ENCODE peak calls at places on chromosomes 13 and 19, in seven cellular contexts. V is epithelial cell of esophagus, M is choroid plexus epithelial cell, X is upper lobe of right lung, T is tibial artery, Z is MM.1S, S is cardiac fibroblast. G is an unnamed sample.

GRCh38 chr13:41978007-41978406 is 17.1 kb upstream of the VWA8 start:
- DNase-seq in Z (peak), X (no peak), V (no peak), M (no peak), S (no peak), T (no peak), G (no peak)

GRCh38 chr13:46516624-46517318 is 36.2 kb upstream of the LRCH1 start:
- DNase-seq in Z (no peak), M (no peak), V (no peak), X (no peak), T (no peak), S (peak), G (peak)

GRCh38 chr13:37383066-37383465 is 215.5 kb downstream of the POSTN start:
- DNase-seq in V (no peak), M (no peak), Z (no peak), T (no peak), S (no peak), X (no peak), G (no peak)

GRCh38 chr13:108572782-108573211 is 56.6 kb upstream of the MYO16 start:
- DNase-seq in S (no peak), Z (no peak), X (no peak), V (peak), M (no peak), T (no peak), G (peak)

GRCh38 chr13:107208889-107209288 is 641.0 kb upstream of the ARGLU1 start:
- DNase-seq in X (no peak), S (no peak), M (no peak), Z (no peak), V (no peak), T (no peak), G (no peak)

GRCh38 chr13:28321751-28322150 is 173.2 kb downstream of the FLT1 start:
- DNase-seq in M (peak), Z (no peak), T (no peak), X (no peak), S (no peak), V (no peak), G (peak)

GRCh38 chr13:111156421-111156820 is 41.3 kb downstream of the ARHGEF7 start:
- DNase-seq in V (no peak), Z (no peak), X (no peak), T (no peak), M (no peak), S (peak), G (no peak)

GRCh38 chr19:6712231-6712630 is 8.2 kb downstream of the C3 start:
- DNase-seq in T (no peak), M (no peak), V (no peak), S (no peak), X (no peak), Z (no peak), G (no peak)

GRCh38 chr13:93218583-93218982 is 8.0 kb upstream of the GPC6 start:
- DNase-seq in Z (no peak), V (no peak), X (no peak), T (no peak), S (no peak), M (no peak), G (peak)

GRCh38 chr19:31285744-31286143 is 63.5 kb downstream of the TSHZ3 start:
- DNase-seq in Z (no peak), X (peak), T (no peak), V (no peak), M (peak), S (peak), G (peak)

GRCh38 chr19:48945415-48945814 is 9.3 kb upstream of the BAX start:
- DNase-seq in X (no peak), T (no peak), V (no peak), M (no peak), Z (no peak), S (no peak), G (no peak)

GRCh38 chr13:27534108-27534975 is 84.0 kb upstream of the MTIF3 start:
- DNase-seq in V (no peak), Z (no peak), T (no peak), S (no peak), X (no peak), M (no peak), G (no peak)

GRCh38 chr13:112013665-112014064 is 53.3 kb upstream of the SOX1 start:
- DNase-seq in M (no peak), T (no peak), X (no peak), Z (no peak), V (no peak), S (no peak), G (no peak)

GRCh38 chr19:28493881-28494280 is 719.1 kb downstream of the UQCRFS1 start:
- DNase-seq in Z (no peak), M (no peak), S (no peak), T (no peak), X (no peak), V (no peak), G (no peak)

GRCh38 chr19:1069009-1069779 is 2.2 kb downstream of the ARHGAP45 start:
- DNase-seq in S (no peak), X (peak), T (peak), M (no peak), Z (peak), V (no peak), G (no peak)

GRCh38 chr13:50290186-50290585 is 274.9 kb downstream of the KCNRG start:
- DNase-seq in M (no peak), V (no peak), T (no peak), S (no peak), Z (no peak), X (no peak), G (no peak)

GRCh38 chr13:25675060-25675459 is 303.3 kb downstream of the ATP8A2 start:
- DNase-seq in S (no peak), M (no peak), X (no peak), T (no peak), Z (no peak), V (no peak), G (no peak)

GRCh38 chr13:41352935-41353801 is 42.1 kb downstream of the NAA16 start:
- DNase-seq in T (no peak), Z (peak), V (peak), M (peak), S (peak), X (no peak), G (peak)

GRCh38 chr13:20984879-20985278 is 76.5 kb downstream of the LATS2 start:
- DNase-seq in M (peak), Z (no peak), X (no peak), V (no peak), S (no peak), T (no peak), G (no peak)

GRCh38 chr13:31073859-31074718 is 87.6 kb downstream of the HSPH1 start:
- DNase-seq in T (no peak), S (peak), M (peak), X (no peak), V (peak), Z (peak), G (peak)

GRCh38 chr13:96650301-96650886 is 343.9 kb downstream of the OXGR1 start:
- DNase-seq in T (no peak), M (peak), V (peak), X (no peak), Z (peak), S (peak), G (peak)

GRCh38 chr19:28882818-28883217 is 330.1 kb downstream of the UQCRFS1 start:
- DNase-seq in V (no peak), Z (no peak), M (no peak), S (no peak), X (no peak), T (no peak), G (no peak)

GRCh38 chr13:40232321-40232720 is 434.1 kb downstream of the FOXO1 start:
- DNase-seq in M (no peak), X (no peak), V (no peak), T (no peak), Z (no peak), S (no peak), G (no peak)

GRCh38 chr19:15488489-15489226 is 9.4 kb upstream of the PGLYRP2 start:
- DNase-seq in T (no peak), V (no peak), S (no peak), Z (no peak), M (no peak), X (no peak), G (no peak)

GRCh38 chr13:90792335-90792734 is 555.2 kb upstream of the MIR17HG start:
- DNase-seq in S (peak), T (no peak), M (no peak), X (no peak), V (peak), Z (no peak), G (peak)

GRCh38 chr13:84925443-84925842 is 873.8 kb downstream of the SLITRK6 start:
- DNase-seq in Z (no peak), S (no peak), T (no peak), V (peak), M (peak), X (no peak), G (no peak)

GRCh38 chr13:89066868-89067466 is 1395.8 kb downstream of the SLITRK5 start:
- DNase-seq in V (peak), T (no peak), Z (peak), M (peak), X (no peak), S (peak), G (peak)

GRCh38 chr13:45768668-45769067 is 66.5 kb downstream of the CBY2 start:
- DNase-seq in V (no peak), S (no peak), X (no peak), M (no peak), Z (no peak), T (no peak), G (no peak)

GRCh38 chr19:19319725-19320361 is 466 bp downstream of the SUGP1 start:
- DNase-seq in V (no peak), Z (peak), M (no peak), X (no peak), T (no peak), S (no peak), G (peak)

GRCh38 chr19:17205237-17206140 is 9.7 kb upstream of the USE1 start:
- DNase-seq in Z (peak), T (no peak), M (peak), V (peak), X (peak), S (peak), G (peak)

GRCh38 chr19:18173572-18174294 is at the start of gene IFI30:
- DNase-seq in M (peak), X (peak), T (peak), V (peak), Z (peak), S (peak), G (peak)

GRCh38 chr19:39031368-39032163 is 783 bp downstream of the FBXO27 start:
- DNase-seq in S (peak), Z (peak), M (peak), T (peak), X (peak), V (peak), G (no peak)
- TF ChIP-seq CTCF in S (no peak), Z (no peak), M (no peak), T (no peak), X (no peak), V (no peak), G (no peak)

GRCh38 chr19:55353803-55354697 is 469 bp downstream of the COX6B2 start:
- DNase-seq in S (peak), X (peak), V (peak), M (peak), T (no peak), Z (no peak), G (peak)

GRCh38 chr19:55353356-55353802 is 1.1 kb downstream of the COX6B2 start:
- DNase-seq in T (no peak), V (no peak), M (no peak), S (no peak), Z (no peak), X (no peak), G (no peak)

GRCh38 chr19:55352746-55353145 is 1.8 kb downstream of the COX6B2 start:
- DNase-seq in S (no peak), M (no peak), Z (no peak), V (no peak), X (no peak), T (no peak), G (no peak)

GRCh38 chr19:55354698-55355212 is at the start of gene COX6B2:
- DNase-seq in V (no peak), T (no peak), Z (no peak), S (no peak), M (no peak), X (no peak), G (no peak)

DNA sequence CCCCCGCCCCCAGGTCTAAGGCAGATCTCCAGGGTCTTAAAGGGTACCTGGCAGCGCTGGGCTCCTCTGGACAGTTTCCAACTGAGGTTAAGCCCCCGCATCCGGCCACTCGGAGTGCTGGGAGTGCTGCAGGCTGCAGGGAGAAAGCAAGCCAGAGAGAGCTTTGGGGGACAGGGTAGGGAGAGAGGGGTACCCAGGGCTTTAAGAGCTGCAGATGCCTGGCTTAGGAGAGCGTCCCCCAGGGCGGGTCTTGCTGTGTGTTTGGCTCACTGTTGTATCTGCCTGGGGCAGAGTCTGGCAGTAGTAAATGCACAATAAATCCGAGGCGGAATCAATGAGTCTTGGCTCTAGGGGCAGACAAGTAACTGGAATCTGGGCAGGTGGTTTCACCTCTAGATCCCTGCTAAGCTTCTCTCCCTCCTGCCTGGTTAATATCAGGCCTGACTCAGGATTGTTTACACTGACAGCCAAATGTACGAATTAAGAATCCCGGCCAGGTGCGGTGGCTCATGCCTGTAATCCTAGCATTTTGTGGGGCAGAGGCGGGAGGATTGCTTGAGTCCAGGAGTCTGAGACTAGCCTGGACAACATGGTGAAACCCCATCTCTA is 798 bp upstream of the COX6B2 start:
- DNase-seq in T (no peak), V (peak), M (no peak), X (no peak), S (no peak), Z (no peak), G (no peak)
- H3K4me3 ChIP-seq in T (no peak), V (no peak), M (no peak), X (no peak), S (no peak), Z (no peak), G (no peak)

GRCh38 chr13:95191821-95192220 is 109.4 kb downstream of the ABCC4 start:
- DNase-seq in T (peak), Z (peak), M (peak), S (peak), V (peak), X (peak), G (peak)
- TF ChIP-seq CTCF in T (peak), Z (peak), M (peak), S (peak), V (peak), X (peak), G (peak)

DNA sequence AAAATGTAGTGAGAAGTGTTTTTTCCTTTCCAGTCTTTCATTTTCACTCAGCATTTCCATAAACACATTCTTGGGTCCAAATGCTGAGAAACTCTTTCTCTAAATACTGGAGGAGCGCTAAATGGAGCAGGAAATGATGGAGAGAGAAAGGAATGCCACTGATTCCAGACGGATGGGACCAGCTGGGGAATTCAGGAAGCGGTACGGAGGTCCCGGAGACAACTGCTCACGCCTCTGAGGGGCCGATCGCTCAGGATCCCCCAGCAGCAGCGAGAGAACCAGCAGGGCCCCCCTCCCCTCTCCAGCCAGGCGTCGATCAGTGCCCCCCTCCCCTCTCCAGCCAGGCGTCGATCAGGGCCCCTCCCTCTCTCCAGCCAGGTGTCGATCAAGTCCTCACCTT is 13.2 kb downstream of the RASA3 start:
- DNase-seq in M (peak), V (peak), T (no peak), X (no peak), Z (no peak), S (peak), G (peak)
- H3K4me3 ChIP-seq in M (peak), V (no peak), T (peak), X (no peak), Z (no peak), S (peak), G (peak)

GRCh38 chr19:44737238-44738160 is 11.0 kb upstream of the BCL3 start:
- DNase-seq in T (no peak), Z (no peak), S (peak), V (peak), M (peak), X (no peak), G (peak)
- TF ChIP-seq CTCF in T (no peak), Z (no peak), S (no peak), V (no peak), M (no peak), X (no peak), G (no peak)

GRCh38 chr13:110047511-110047910 is 259.4 kb downstream of the COL4A1 start:
- DNase-seq in Z (no peak), X (peak), T (peak), M (peak), V (peak), S (peak), G (peak)
- H3K4me3 ChIP-seq in Z (no peak), X (no peak), T (no peak), M (no peak), V (no peak), S (no peak), G (no peak)

GRCh38 chr19:42290136-42290522 is 11.8 kb upstream of the PRR19 start:
- DNase-seq in M (no peak), V (no peak), X (no peak), Z (no peak), T (no peak), S (no peak), G (no peak)
- TF ChIP-seq CTCF in M (no peak), V (no peak), X (no peak), Z (no peak), T (no peak), S (no peak), G (no peak)

DNA sequence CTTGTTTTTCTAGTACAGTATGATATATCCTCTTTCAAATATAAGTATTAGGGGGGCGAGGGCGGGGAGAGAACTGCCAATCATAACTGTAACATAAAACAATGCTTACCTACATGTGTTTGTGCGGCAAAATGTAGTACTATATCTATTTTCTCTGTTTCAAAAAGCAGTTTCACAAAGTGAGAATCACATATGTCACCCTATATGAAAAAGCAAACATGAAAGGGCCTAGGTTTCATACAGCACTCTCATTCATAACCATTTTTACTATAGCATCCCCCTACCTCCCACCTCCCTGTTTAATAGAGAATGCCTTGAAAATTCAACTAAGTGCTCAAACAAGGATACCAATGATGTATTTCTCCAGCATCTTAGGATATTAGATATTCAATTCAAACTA is 5.2 kb downstream of the TGDS start:
- DNase-seq in T (no peak), X (no peak), Z (peak), V (no peak), M (no peak), S (no peak), G (no peak)
- H3K4me3 ChIP-seq in T (no peak), X (no peak), Z (no peak), V (no peak), M (no peak), S (no peak), G (no peak)

GRCh38 chr19:11264452-11265176 is 2.3 kb upstream of the DOCK6 start:
- DNase-seq in T (no peak), Z (no peak), S (peak), X (peak), V (peak), M (no peak), G (no peak)

GRCh38 chr19:11260996-11261395 is 1.3 kb downstream of the DOCK6 start:
- DNase-seq in Z (no peak), X (no peak), M (no peak), V (no peak), S (no peak), T (no peak), G (no peak)

GRCh38 chr19:11261431-11261901 is 858 bp downstream of the DOCK6 start:
- DNase-seq in S (no peak), V (no peak), X (no peak), Z (no peak), M (no peak), T (no peak), G (no peak)

GRCh38 chr19:11263726-11264125 is 1.4 kb upstream of the DOCK6 start:
- DNase-seq in Z (no peak), S (no peak), X (no peak), V (no peak), T (no peak), M (no peak), G (no peak)

GRCh38 chr19:11261902-11262839 is at the start of gene DOCK6:
- DNase-seq in Z (no peak), V (no peak), X (peak), S (peak), T (no peak), M (no peak), G (no peak)
- TF ChIP-seq CTCF in Z (peak), V (peak), X (peak), S (peak), T (peak), M (peak), G (no peak)

G was measured in fibroblast of mammary gland.